ENCODE peak calls at places on chromosomes 5 and 9, in five cellular contexts. G is epithelial cell of proximal tubule; C is activated CD4-positive, alpha-beta T cell treated with anti-CD3 and anti-CD28 coated beads, Interleukin-2, amount 10 ng/mL, durations not matched to agents 24 days and 14 days; D is CD8-positive, alpha-beta memory T cell; X is spleen. B is an unnamed sample.

GRCh38 chr5:10556331-10556807 is 7.5 kb upstream of the ANKRD33B start:
- DNase-seq in G (peak; percentile 76), C (no peak), D (no peak), X (no peak), B (peak; percentile 54)

GRCh38 chr5:139731281-139731680 is 64.3 kb upstream of the PSD2 start:
- DNase-seq in G (no peak), C (no peak), D (no peak), X (no peak), B (no peak)

GRCh38 chr5:68745459-68745858 is 348.4 kb upstream of the SLC30A5 start:
- DNase-seq in G (no peak), C (no peak), D (no peak), X (no peak), B (peak; percentile 5)

GRCh38 chr9:91929331-91929730 is 20.7 kb downstream of the ROR2 start:
- DNase-seq in G (no peak), C (no peak), D (no peak), X (no peak), B (no peak)

GRCh38 chr5:57386958-57387357 is 95.7 kb downstream of the ACTBL2 start:
- DNase-seq in G (no peak), C (no peak), D (no peak), X (no peak), B (peak; percentile 21)

GRCh38 chr5:124963236-124963929 is 216.9 kb upstream of the ZNF608 start:
- DNase-seq in G (peak; percentile 29), C (no peak), D (no peak), X (no peak), B (peak; percentile 14)

GRCh38 chr5:139268364-139269202 is 25.0 kb upstream of the MATR3 start:
- DNase-seq in G (no peak), C (no peak), D (no peak), X (no peak), B (no peak)

GRCh38 chr5:6525910-6526309 is 77.3 kb downstream of the UBE2QL1 start:
- DNase-seq in G (no peak), C (no peak), D (no peak), X (no peak), B (no peak)

GRCh38 chr5:83927140-83927733 is 206.6 kb upstream of the HAPLN1 start:
- DNase-seq in G (no peak), C (peak; percentile 75), D (peak; percentile 4), X (no peak), B (peak; percentile 60)

GRCh38 chr9:131228988-131229387 is 47.3 kb downstream of the FAM78A start:
- DNase-seq in G (no peak), C (no peak), D (no peak), X (no peak), B (no peak)

GRCh38 chr5:81187885-81188284 is 45.2 kb upstream of the CKMT2 start:
- DNase-seq in G (no peak), C (no peak), D (no peak), X (no peak), B (no peak)

GRCh38 chr5:45512521-45512920 is 183.7 kb downstream of the HCN1 start:
- DNase-seq in G (no peak), C (no peak), D (no peak), X (no peak), B (no peak)

GRCh38 chr9:138102246-138103051 is 224.9 kb downstream of the CACNA1B start:
- DNase-seq in G (no peak), C (no peak), D (no peak), X (peak; percentile 58), B (no peak)

GRCh38 chr5:138686668-138687067 is 66.6 kb upstream of the CTNNA1 start:
- DNase-seq in G (no peak), C (no peak), D (no peak), X (no peak), B (no peak)

GRCh38 chr9:129576546-129577543 is 44.1 kb downstream of the C9orf50 start:
- DNase-seq in G (no peak), C (peak; percentile 73), D (no peak), X (no peak), B (no peak)

GRCh38 chr5:175847503-175847902 is 23.9 kb upstream of the CPLX2 start:
- DNase-seq in G (no peak), C (no peak), D (no peak), X (no peak), B (no peak)

GRCh38 chr9:126777733-126778132 is 27.1 kb upstream of the ZBTB43 start:
- DNase-seq in G (no peak), C (no peak), D (no peak), X (no peak), B (no peak)

GRCh38 chr9:127558581-127559246 is 53.4 kb upstream of the STXBP1 start:
- DNase-seq in G (no peak), C (no peak), D (no peak), X (no peak), B (no peak)

B was measured in kidney glomerular epithelial cell.